ENCODE peak calls at places on chromosomes 12 and 14, in four cellular contexts. K is HFFc6, O is fibroblast of pulmonary artery, E is stomach. Y is an unnamed sample.

GRCh38 chr12:71967176-71967575 is 28.5 kb downstream of the TPH2 start:
- DNase-seq in O (no peak), E (no peak), K (peak), Y (no peak)

GRCh38 chr14:59439256-59440015 is 25.7 kb downstream of the GPR135 start:
- DNase-seq in O (peak), E (no peak), K (no peak), Y (no peak)

GRCh38 chr14:95386536-95386935 is 66.8 kb upstream of the CLMN start:
- DNase-seq in E (no peak), O (no peak), K (no peak), Y (no peak)

GRCh38 chr14:88522393-88522792 is 32.4 kb downstream of the PTPN21 start:
- DNase-seq in O (no peak), E (no peak), K (no peak), Y (no peak)

GRCh38 chr14:105476937-105477658 is 2.5 kb downstream of the CRIP2 start:
- DNase-seq in E (no peak), K (no peak), O (no peak), Y (no peak)

GRCh38 chr12:89863332-89863938 is 154.8 kb upstream of the ATP2B1 start:
- DNase-seq in O (no peak), K (no peak), E (no peak), Y (peak)

GRCh38 chr12:110005319-110005973 is 6.2 kb downstream of the ANKRD13A start:
- DNase-seq in E (no peak), O (no peak), K (no peak), Y (no peak)

GRCh38 chr14:74909911-74910310 is 13.1 kb downstream of the RPS6KL1 start:
- DNase-seq in O (no peak), K (no peak), E (no peak), Y (no peak)

GRCh38 chr12:84910549-84911241 is 1.9 kb downstream of the SLC6A15 start:
- DNase-seq in O (peak), E (no peak), K (no peak), Y (no peak)

GRCh38 chr12:94148841-94149780 is 734 bp downstream of the PLXNC1 start:
- DNase-seq in O (peak), E (peak), K (no peak), Y (peak)

GRCh38 chr12:4562034-4562657 is at the start of gene DYRK4:
- DNase-seq in E (peak), K (peak), O (peak), Y (peak)

GRCh38 chr14:24084439-24084838 is 9.7 kb upstream of the PCK2 start:
- DNase-seq in O (no peak), E (no peak), K (no peak), Y (no peak)

GRCh38 chr14:52052991-52053390 is 15.9 kb downstream of the NID2 start:
- DNase-seq in K (no peak), E (no peak), O (peak), Y (no peak)

GRCh38 chr12:989751-990278 is 1.2 kb upstream of the ERC1 start:
- DNase-seq in K (peak), O (peak), E (no peak), Y (no peak)

GRCh38 chr14:35404496-35405303 is at the start of gene NFKBIA:
- DNase-seq in K (peak), E (peak), O (peak), Y (peak)

GRCh38 chr14:100317897-100318808 is 5.0 kb upstream of the SLC25A47 start:
- DNase-seq in E (peak), K (no peak), O (peak), Y (peak)

GRCh38 chr14:22052795-22053194 is 379.2 kb upstream of the OR4E1 start:
- DNase-seq in O (no peak), E (no peak), K (no peak), Y (no peak)

GRCh38 chr14:64459737-64460136 is 5.6 kb upstream of the AKAP5 start:
- DNase-seq in K (no peak), E (no peak), O (no peak), Y (no peak)

GRCh38 chr14:64463198-64463597 is 2.1 kb upstream of the AKAP5 start:
- DNase-seq in K (no peak), E (no peak), O (no peak), Y (peak)

GRCh38 chr14:64463873-64464272 is 1.4 kb upstream of the AKAP5 start:
- DNase-seq in O (no peak), K (no peak), E (no peak), Y (no peak)

GRCh38 chr14:64464695-64465094 is 604 bp upstream of the AKAP5 start:
- DNase-seq in O (no peak), K (no peak), E (no peak), Y (no peak)

DNA sequence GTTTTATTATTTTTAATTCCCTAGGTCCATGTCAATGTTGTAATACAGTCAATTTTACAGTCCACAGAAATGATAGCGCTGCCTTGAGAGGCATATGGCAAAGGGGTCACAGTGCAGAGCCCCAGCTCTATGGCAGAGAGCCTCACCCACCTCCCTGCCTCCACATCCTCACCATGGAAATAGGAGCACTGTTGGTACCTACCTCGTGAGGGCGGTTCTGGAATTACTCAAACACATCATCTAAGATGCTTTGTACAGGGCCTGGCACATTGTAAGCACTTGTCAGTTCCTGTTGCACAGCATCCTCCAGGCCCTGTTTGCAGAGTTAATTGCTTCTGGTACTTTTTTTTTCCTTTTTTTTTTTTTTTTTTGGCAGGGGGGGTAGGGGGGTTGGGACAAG is 4.1 kb upstream of the AKAP5 start:
- DNase-seq in E (no peak), O (no peak), K (no peak), Y (no peak)
- TF ChIP-seq CTCF in E (no peak), O (no peak), K (no peak), Y (no peak)

GRCh38 chr12:88056571-88056970 is 27.4 kb upstream of the C12orf50 start:
- DNase-seq in O (no peak), K (no peak), E (no peak), Y (no peak)

GRCh38 chr12:88057994-88058718 is 29.0 kb upstream of the C12orf50 start:
- DNase-seq in K (no peak), O (peak), E (no peak), Y (no peak)

DNA sequence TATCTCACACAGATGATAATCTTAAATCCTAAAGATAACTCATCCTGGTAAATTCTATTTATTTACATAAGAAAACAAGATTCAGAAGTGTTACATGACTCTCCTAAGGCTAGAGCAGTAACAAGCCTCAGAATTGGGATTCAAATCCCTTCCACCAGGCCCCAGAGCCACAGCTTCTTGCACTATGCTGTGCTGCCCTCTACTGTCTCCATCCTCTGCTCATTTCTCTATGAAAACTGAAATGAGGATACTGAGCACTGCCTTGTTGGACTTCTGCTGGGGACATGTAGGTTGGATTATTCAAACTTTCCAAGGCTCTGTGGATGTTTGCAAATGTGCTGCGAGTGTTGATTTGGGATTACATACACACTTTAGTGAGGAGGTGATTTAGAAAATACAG is 23.5 kb upstream of the C12orf50 start:
- DNase-seq in O (peak), E (no peak), K (peak), Y (no peak)
- TF ChIP-seq CTCF in O (peak), E (no peak), K (peak), Y (peak)

GRCh38 chr12:9227953-9228352 is 19.8 kb upstream of the PZP start:
- DNase-seq in K (no peak), O (no peak), E (no peak), Y (no peak)
- TF ChIP-seq CTCF in K (no peak), O (no peak), E (no peak), Y (no peak)

GRCh38 chr14:103887557-103888115 is 40.3 kb upstream of the PPP1R13B start:
- DNase-seq in E (no peak), O (no peak), K (no peak), Y (no peak)

GRCh38 chr14:103885509-103885932 is 38.1 kb upstream of the PPP1R13B start:
- DNase-seq in K (no peak), O (no peak), E (no peak), Y (no peak)

GRCh38 chr14:103884854-103885253 is 37.5 kb upstream of the PPP1R13B start:
- DNase-seq in E (no peak), O (no peak), K (no peak), Y (no peak)

GRCh38 chr14:103887170-103887501 is 39.8 kb upstream of the PPP1R13B start:
- DNase-seq in E (no peak), K (no peak), O (no peak), Y (no peak)

GRCh38 chr14:103886304-103887169 is 39.2 kb upstream of the PPP1R13B start:
- DNase-seq in K (no peak), E (no peak), O (peak), Y (no peak)
- TF ChIP-seq CTCF in K (peak), E (no peak), O (peak), Y (no peak)

GRCh38 chr12:121715862-121716435 is 3.4 kb downstream of the TMEM120B start:
- DNase-seq in K (no peak), E (no peak), O (no peak), Y (no peak)
- TF ChIP-seq CTCF in K (no peak), E (no peak), O (no peak), Y (no peak)